ENCODE peak calls at places on chromosomes 12 and 14, in seven cellular contexts. K, S, R, J, W, C and Y are unnamed samples. For H3K9me3, the result is how much of the 10 kb centered on the place peaks cover.

GRCh38 chr12:26868505-26869494 is 35.8 kb upstream of the ITPR2 start:
- DNase-seq in K (no peak), S (no peak), R (no peak), J (no peak), W (no peak), C (no peak), Y (no peak)

GRCh38 chr14:22472935-22473854 is 115.8 kb downstream of the DAD1 start:
- DNase-seq in K (peak), S (no peak), R (no peak), J (no peak), W (peak), C (peak), Y (peak)

GRCh38 chr14:31678421-31679249 is 117.4 kb downstream of the NUBPL start:
- DNase-seq in K (no peak), S (no peak), R (no peak), J (no peak), W (no peak), C (no peak), Y (no peak)

GRCh38 chr14:76676539-76676938 is 84.7 kb upstream of the VASH1 start:
- DNase-seq in K (no peak), S (no peak), R (no peak), J (no peak), W (no peak), C (no peak), Y (no peak)

GRCh38 chr14:39289523-39289922 is 55.8 kb downstream of the MIA2 start:
- DNase-seq in K (no peak), S (no peak), R (no peak), J (no peak), W (no peak), C (no peak), Y (no peak)

GRCh38 chr12:24034160-24034559 is 84.7 kb upstream of the SOX5 start:
- DNase-seq in K (no peak), S (peak), R (peak), J (no peak), W (no peak), C (no peak), Y (no peak)

GRCh38 chr12:124904306-124905098 is 9.9 kb downstream of the UBC start:
- DNase-seq in K (no peak), S (peak), R (peak), J (no peak), W (no peak), C (peak), Y (peak)

GRCh38 chr14:22488522-22489246 is 100.3 kb downstream of the DAD1 start:
- DNase-seq in K (no peak), S (no peak), R (no peak), J (peak), W (no peak), C (no peak), Y (no peak)

GRCh38 chr14:100827751-100828447 is 2.0 kb downstream of the MEG3 start:
- DNase-seq in K (no peak), S (peak), R (peak), J (no peak), W (no peak), C (no peak), Y (peak)

GRCh38 chr12:6869049-6870021 is 2.0 kb downstream of the TPI1 start:
- DNase-seq in K (peak), S (no peak), R (peak), J (peak), W (peak), C (peak), Y (peak)

GRCh38 chr14:68039593-68039992 is 220.0 kb downstream of the RAD51B start:
- DNase-seq in K (no peak), S (peak), R (peak), J (no peak), W (no peak), C (no peak), Y (peak)

GRCh38 chr12:12387521-12387920 is 30.6 kb downstream of the BORCS5 start:
- DNase-seq in K (no peak), S (peak), R (peak), J (no peak), W (no peak), C (no peak), Y (peak)

GRCh38 chr12:65524666-65525065 is 246.2 kb downstream of the MSRB3 start:
- DNase-seq in K (no peak), S (peak), R (peak), J (no peak), W (no peak), C (no peak), Y (peak)

GRCh38 chr12:84757978-84758377 is 154.6 kb downstream of the SLC6A15 start:
- DNase-seq in K (no peak), S (peak), R (peak), J (no peak), W (no peak), C (no peak), Y (no peak)

GRCh38 chr14:104301731-104302460 is 163.5 kb downstream of the KIF26A start:
- DNase-seq in K (no peak), S (no peak), R (no peak), J (no peak), W (no peak), C (no peak), Y (no peak)

GRCh38 chr14:104303705-104304425 is 165.5 kb downstream of the KIF26A start:
- DNase-seq in K (no peak), S (no peak), R (no peak), J (no peak), W (no peak), C (no peak), Y (no peak)

GRCh38 chr14:104299993-104300761 is 161.8 kb downstream of the KIF26A start:
- DNase-seq in K (no peak), S (no peak), R (no peak), J (no peak), W (no peak), C (no peak), Y (peak)

GRCh38 chr14:104304451-104305351 is 166.3 kb downstream of the KIF26A start:
- DNase-seq in K (no peak), S (no peak), R (no peak), J (no peak), W (no peak), C (no peak), Y (no peak)

GRCh38 chr14:104302794-104303405 is 164.5 kb downstream of the KIF26A start:
- DNase-seq in K (no peak), S (no peak), R (no peak), J (no peak), W (no peak), C (no peak), Y (no peak)
- H3K9me3 ChIP-seq in K (under half), S (under half), R (under half), J (under half), W (under half), C (under half), Y (under half)

GRCh38 chr12:1611775-1612174 is 17.3 kb upstream of the WNT5B start:
- DNase-seq in K (no peak), S (peak), R (peak), J (no peak), W (no peak), C (no peak), Y (peak)

GRCh38 chr12:1614360-1614759 is 14.7 kb upstream of the WNT5B start:
- DNase-seq in K (no peak), S (no peak), R (no peak), J (no peak), W (no peak), C (no peak), Y (no peak)

GRCh38 chr12:1613860-1614259 is 15.2 kb upstream of the WNT5B start:
- DNase-seq in K (no peak), S (no peak), R (no peak), J (no peak), W (no peak), C (no peak), Y (no peak)

GRCh38 chr12:1610072-1610643 is 15.8 kb upstream of the FBXL14 start:
- DNase-seq in K (no peak), S (no peak), R (no peak), J (no peak), W (no peak), C (no peak), Y (no peak)

DNA sequence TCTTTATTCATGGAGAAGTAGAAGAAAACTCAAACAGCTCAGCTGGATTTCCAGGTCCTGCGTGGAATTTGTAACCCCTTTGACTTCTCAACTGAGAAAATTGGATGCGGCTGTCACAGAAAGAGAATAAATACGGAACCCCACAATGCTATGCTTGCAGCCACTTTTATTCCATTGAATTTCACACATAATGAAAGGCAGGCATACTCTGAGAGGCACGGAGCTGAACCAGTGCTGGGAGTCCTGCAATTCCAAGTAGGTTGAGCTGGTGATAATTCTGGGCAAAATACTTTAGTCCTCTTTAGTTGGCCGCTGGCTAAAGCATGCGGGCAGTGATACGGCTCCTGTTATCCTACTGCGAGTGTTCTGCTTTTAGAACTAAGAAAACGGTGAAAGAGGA is 16.8 kb upstream of the WNT5B start:
- DNase-seq in K (no peak), S (no peak), R (peak), J (no peak), W (no peak), C (no peak), Y (no peak)
- H2AFZ ChIP-seq in K (no peak), S (no peak), R (no peak), J (no peak), W (no peak), C (no peak), Y (no peak)

GRCh38 chr12:92574911-92575570 is 127.7 kb upstream of the PLEKHG7 start:
- DNase-seq in K (no peak), S (no peak), R (no peak), J (no peak), W (no peak), C (no peak), Y (no peak)

GRCh38 chr12:92571169-92571568 is 131.6 kb upstream of the PLEKHG7 start:
- DNase-seq in K (no peak), S (no peak), R (no peak), J (no peak), W (no peak), C (no peak), Y (no peak)

GRCh38 chr12:92573104-92573503 is 129.7 kb upstream of the PLEKHG7 start:
- DNase-seq in K (no peak), S (no peak), R (no peak), J (no peak), W (no peak), C (no peak), Y (no peak)

GRCh38 chr12:92571844-92572543 is 130.8 kb upstream of the PLEKHG7 start:
- DNase-seq in K (no peak), S (no peak), R (no peak), J (no peak), W (no peak), C (no peak), Y (no peak)

GRCh38 chr12:92574046-92574783 is 128.6 kb upstream of the PLEKHG7 start:
- DNase-seq in K (peak), S (peak), R (peak), J (no peak), W (peak), C (no peak), Y (peak)
- TF ChIP-seq CTCF in K (peak), S (peak), R (no peak), J (peak), W (peak), C (peak), Y (no peak)

DNA sequence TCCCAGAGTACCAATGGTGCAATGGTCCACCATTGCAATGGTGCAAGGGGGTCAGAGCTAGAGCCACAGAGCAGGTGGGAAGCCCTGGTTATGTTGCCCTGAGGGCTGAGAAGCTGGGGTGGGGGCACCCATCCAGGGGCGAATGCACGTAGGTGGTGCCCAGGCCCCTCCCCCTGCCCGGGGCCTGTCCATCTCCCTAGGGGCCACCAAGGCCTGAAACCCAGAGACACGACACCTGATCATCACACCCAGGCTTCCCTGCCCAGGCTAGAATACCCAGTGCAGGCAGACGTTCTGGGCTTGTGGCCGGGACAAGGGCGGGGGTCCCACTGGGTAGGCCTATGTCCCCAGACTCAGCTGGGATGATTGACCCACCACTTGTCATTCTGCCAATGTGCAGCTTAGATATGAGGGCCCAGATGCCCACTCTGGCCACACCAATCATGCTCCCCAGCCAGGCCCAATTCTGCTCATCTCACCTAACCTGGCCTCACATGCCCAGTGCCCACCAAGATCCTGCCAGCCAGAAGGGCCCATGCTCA is 83.2 kb downstream of the ALG10 start:
- DNase-seq in K (no peak), S (no peak), R (no peak), J (no peak), W (no peak), C (no peak), Y (no peak)
- H3K9me3 ChIP-seq in K (under half), S (under half), R (under half), J (under half), W (under half), C (under half), Y (under half)